ENCODE peak calls at places on chromosome 12, in four cellular contexts. B is fibroblast of mammary gland, U is right atrium auricular region, M is dorsolateral prefrontal cortex. V is an unnamed sample.

GRCh38 chr12:6089041-6089823 is 35.2 kb downstream of the VWF start:
- DNase-seq in U (no peak), B (peak), M (no peak), V (no peak)

GRCh38 chr12:65182012-65182739 is 12.8 kb downstream of the LEMD3 start:
- DNase-seq in M (no peak), B (no peak), U (no peak), V (no peak)

GRCh38 chr12:91127751-91128150 is 16.5 kb upstream of the LUM start:
- DNase-seq in B (peak), M (no peak), U (no peak), V (no peak)

GRCh38 chr12:34404377-34405285 is 382.3 kb downstream of the ALG10 start:
- DNase-seq in M (no peak), B (no peak), U (peak), V (peak)

GRCh38 chr12:121048442-121048841 is 9.4 kb upstream of the OASL start:
- DNase-seq in M (no peak), U (no peak), B (no peak), V (no peak)

GRCh38 chr12:29655861-29656260 is 127.9 kb downstream of the TMTC1 start:
- DNase-seq in M (no peak), U (no peak), B (peak), V (no peak)

GRCh38 chr12:110505332-110505731 is 3.2 kb downstream of the RAD9B start:
- DNase-seq in B (no peak), U (no peak), M (no peak), V (no peak)

GRCh38 chr12:94650143-94651056 is at the start of gene TMCC3:
- DNase-seq in B (peak), U (no peak), M (peak), V (no peak)

GRCh38 chr12:59811991-59812390 is 216.2 kb downstream of the SLC16A7 start:
- DNase-seq in B (no peak), U (no peak), M (no peak), V (no peak)

GRCh38 chr12:131260251-131260905 is 306.7 kb downstream of the ADGRD1 start:
- DNase-seq in M (no peak), B (no peak), U (no peak), V (no peak)

GRCh38 chr12:12736759-12737676 is 19.9 kb downstream of the CDKN1B start:
- DNase-seq in M (no peak), B (peak), U (no peak), V (no peak)
- TF ChIP-seq CTCF in M (peak), B (peak), U (peak), V (peak)

GRCh38 chr12:75087656-75088055 is 122.0 kb downstream of the KCNC2 start:
- DNase-seq in M (no peak), U (no peak), B (peak), V (no peak)
- TF ChIP-seq CTCF in M (no peak), U (no peak), B (peak), V (no peak)

DNA sequence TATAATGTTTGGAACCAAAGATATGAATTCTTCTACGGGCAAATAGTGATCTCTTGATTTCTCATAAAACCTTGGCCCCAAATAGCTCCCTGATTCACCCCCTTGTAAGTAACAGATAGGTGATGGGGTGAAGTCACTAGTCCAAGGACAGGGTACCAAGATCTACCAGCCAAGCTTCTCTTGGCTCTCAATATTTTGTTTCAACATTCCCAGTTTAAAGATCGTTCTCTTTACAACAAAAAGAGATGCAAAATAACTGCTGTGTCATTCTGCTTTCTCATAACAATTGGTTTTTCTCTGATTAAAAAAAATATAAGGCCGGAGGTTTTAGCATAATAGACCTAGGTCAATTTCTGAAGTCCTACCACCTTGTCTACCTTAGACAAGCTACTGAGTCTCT is 11.8 kb downstream of the PAH start:
- DNase-seq in U (no peak), B (no peak), M (no peak), V (no peak)
- TF ChIP-seq CTCF in U (no peak), B (no peak), M (no peak), V (no peak)

GRCh38 chr12:38399711-38400205 is 83.2 kb downstream of the ALG10B start:
- DNase-seq in U (no peak), B (no peak), M (no peak), V (no peak)

GRCh38 chr12:38402811-38403210 is 86.2 kb downstream of the ALG10B start:
- DNase-seq in U (no peak), M (no peak), B (no peak), V (no peak)
- TF ChIP-seq CTCF in U (no peak), M (no peak), B (no peak), V (no peak)

GRCh38 chr12:123891516-123892179 is 81.0 kb downstream of the CCDC92 start:
- DNase-seq in B (no peak), M (no peak), U (no peak), V (no peak)
- TF ChIP-seq CTCF in B (no peak), M (no peak), U (no peak), V (no peak)

DNA sequence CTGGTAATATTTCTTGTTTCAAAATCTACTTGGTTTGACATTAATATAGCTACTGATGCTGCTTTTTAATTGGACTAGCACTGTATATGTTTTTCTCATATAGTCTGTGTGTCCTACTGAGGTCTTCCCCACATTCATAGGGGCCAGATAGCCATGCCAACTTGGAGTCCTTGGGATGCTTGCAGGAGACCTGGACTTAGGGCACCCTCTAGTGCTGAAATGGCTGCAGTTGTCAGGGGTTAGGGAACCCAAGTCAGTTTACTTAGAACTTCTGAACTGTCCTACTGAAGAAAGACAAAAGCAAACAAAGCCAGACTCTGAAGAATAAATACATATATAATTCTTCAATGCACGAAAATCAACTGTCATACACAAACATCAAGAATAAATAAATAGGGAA is 279.9 kb upstream of the SYT1 start:
- DNase-seq in B (peak), U (no peak), M (no peak), V (no peak)
- TF ChIP-seq CTCF in B (peak), U (no peak), M (no peak), V (peak)

GRCh38 chr12:26520869-26521268 is 312.1 kb downstream of the ITPR2 start:
- DNase-seq in M (no peak), U (no peak), B (no peak), V (no peak)

GRCh38 chr12:26514364-26514763 is 318.6 kb downstream of the ITPR2 start:
- DNase-seq in U (no peak), M (no peak), B (peak), V (no peak)

GRCh38 chr12:26523708-26524150 is 309.3 kb downstream of the ITPR2 start:
- DNase-seq in M (peak), B (peak), U (peak), V (no peak)

GRCh38 chr12:26524862-26525465 is 308.0 kb downstream of the ITPR2 start:
- DNase-seq in M (no peak), U (no peak), B (peak), V (no peak)

GRCh38 chr12:26520154-26520553 is 312.8 kb downstream of the ITPR2 start:
- DNase-seq in B (no peak), U (no peak), M (no peak), V (no peak)
- TF ChIP-seq CTCF in B (no peak), U (no peak), M (no peak), V (no peak)

V was measured in osteocyte.